ENCODE peak calls at places on chromosomes 6 and 20, in eight cellular contexts. L is uterus; K is heart right ventricle; B is HAP-1; M is aorta; X is CD8-positive, alpha-beta memory T cell; H is tibial artery; J is adrenal gland. U is an unnamed sample. For H3K27me3, the result is how much of the 10 kb centered on the place peaks cover.

GRCh38 chr6:148757944-148758343 is 11.1 kb downstream of the UST start:
- DNase-seq in M (no peak), B (no peak), X (no peak), L (no peak), K (no peak), J (no peak), H (no peak), U (no peak)

GRCh38 chr6:154632121-154632520 is 101.1 kb upstream of the SCAF8 start:
- DNase-seq in B (peak), L (no peak), M (no peak), K (no peak), H (no peak), J (no peak), X (no peak), U (no peak)

GRCh38 chr6:129567374-129567773 is 142.6 kb downstream of the ARHGAP18 start:
- DNase-seq in X (no peak), M (no peak), J (peak), L (no peak), B (peak), H (peak), K (no peak), U (peak)

GRCh38 chr20:15507151-15507550 is 1066.1 kb downstream of the KIF16B start:
- DNase-seq in M (no peak), X (no peak), J (no peak), H (no peak), B (no peak), L (no peak), K (no peak), U (no peak)

GRCh38 chr20:64131406-64131805 is 24.0 kb upstream of the NPBWR2 start:
- DNase-seq in L (no peak), B (no peak), K (no peak), H (no peak), M (peak), X (no peak), J (peak), U (no peak)

GRCh38 chr20:63686492-63687321 is 9.7 kb upstream of the TNFRSF6B start:
- DNase-seq in M (peak), X (no peak), K (peak), B (no peak), H (peak), L (peak), J (peak), U (no peak)

GRCh38 chr6:98831057-98832031 is 3.0 kb upstream of the POU3F2 start:
- DNase-seq in J (peak), M (peak), B (no peak), K (no peak), H (no peak), L (no peak), X (no peak), U (no peak)

GRCh38 chr6:18088419-18089296 is 33.8 kb downstream of the NHLRC1 start:
- DNase-seq in B (no peak), H (no peak), L (no peak), K (no peak), J (no peak), M (no peak), X (no peak), U (no peak)

GRCh38 chr6:39108041-39108839 is 6.7 kb downstream of the SAYSD1 start:
- DNase-seq in B (no peak), M (no peak), X (no peak), K (no peak), J (no peak), H (no peak), L (no peak), U (no peak)

GRCh38 chr6:143187173-143187908 is 126.7 kb downstream of the AIG1 start:
- DNase-seq in B (no peak), M (no peak), L (no peak), J (peak), K (peak), X (no peak), H (no peak), U (no peak)

GRCh38 chr6:16754864-16755263 is 6.4 kb downstream of the ATXN1 start:
- DNase-seq in K (no peak), X (no peak), H (no peak), B (no peak), M (no peak), L (no peak), J (no peak), U (no peak)

GRCh38 chr20:44646641-44647274 is 4.7 kb downstream of the ADA start:
- DNase-seq in X (no peak), H (no peak), K (no peak), L (no peak), B (no peak), J (no peak), M (no peak), U (peak)

GRCh38 chr6:148653138-148653776 is 93.6 kb upstream of the UST start:
- DNase-seq in J (no peak), M (no peak), B (no peak), L (no peak), X (no peak), K (no peak), H (no peak), U (no peak)

GRCh38 chr6:28211840-28212509 is 13.1 kb upstream of the ZSCAN9 start:
- DNase-seq in J (no peak), L (no peak), M (no peak), K (no peak), B (no peak), H (no peak), X (no peak), U (no peak)

GRCh38 chr20:23637282-23638221 is at the start of gene CST3:
- DNase-seq in J (peak), X (no peak), M (peak), B (peak), H (peak), L (peak), K (peak), U (no peak)

GRCh38 chr6:34237722-34238506 is 1.2 kb downstream of the HMGA1 start:
- DNase-seq in K (no peak), H (no peak), B (peak), M (peak), X (peak), J (no peak), L (no peak), U (peak)

GRCh38 chr20:872855-873520 is 39.5 kb downstream of the FAM110A start:
- DNase-seq in J (no peak), M (no peak), L (no peak), H (no peak), X (no peak), B (no peak), K (no peak), U (no peak)

GRCh38 chr20:35598899-35599775 is 16.5 kb upstream of the SPAG4 start:
- DNase-seq in J (no peak), X (no peak), L (no peak), K (no peak), H (no peak), M (peak), B (no peak), U (no peak)

GRCh38 chr6:112636650-112637260 is 289.6 kb downstream of the RFPL4B start:
- DNase-seq in K (no peak), B (no peak), X (no peak), M (no peak), H (no peak), L (no peak), J (no peak), U (no peak)

GRCh38 chr6:133432021-133432989 is 191.1 kb downstream of the EYA4 start:
- DNase-seq in B (no peak), H (no peak), M (no peak), K (no peak), L (no peak), X (no peak), J (no peak), U (no peak)

GRCh38 chr6:137949686-137950390 is 82.8 kb downstream of the TNFAIP3 start:
- DNase-seq in K (no peak), B (no peak), X (no peak), J (no peak), L (no peak), M (no peak), H (no peak), U (peak)

GRCh38 chr6:56758120-56758519 is 115.4 kb upstream of the DST start:
- DNase-seq in B (no peak), X (no peak), L (no peak), H (no peak), M (no peak), J (no peak), K (no peak), U (no peak)

GRCh38 chr6:131060311-131060710 is 2.7 kb downstream of the EPB41L2 start:
- DNase-seq in L (no peak), K (no peak), X (no peak), B (no peak), J (no peak), M (no peak), H (no peak), U (no peak)

GRCh38 chr6:42742116-42742894 is 3.6 kb downstream of the TBCC start:
- DNase-seq in H (no peak), X (no peak), L (no peak), B (no peak), K (no peak), J (no peak), M (peak), U (no peak)

GRCh38 chr20:47126709-47127108 is 229.8 kb downstream of the ZMYND8 start:
- DNase-seq in L (no peak), M (no peak), B (no peak), J (no peak), H (no peak), X (no peak), K (no peak), U (no peak)

GRCh38 chr6:129598244-129599187 is 111.5 kb downstream of the ARHGAP18 start:
- DNase-seq in M (no peak), K (peak), J (no peak), L (no peak), B (peak), X (no peak), H (no peak), U (no peak)

GRCh38 chr20:9506964-9507369 is 7.4 kb upstream of the LAMP5 start:
- DNase-seq in J (no peak), H (no peak), B (no peak), L (no peak), X (no peak), M (peak), K (no peak), U (no peak)

GRCh38 chr6:27873101-27874030 is 38.8 kb downstream of the OR2B2 start:
- DNase-seq in J (peak), L (no peak), X (peak), M (peak), B (no peak), H (peak), K (peak), U (peak)

GRCh38 chr6:85449388-85449817 is 480 bp upstream of the NT5E start:
- DNase-seq in H (peak), M (peak), J (no peak), K (peak), B (no peak), X (no peak), L (peak), U (peak)

GRCh38 chr20:51534764-51535386 is 7.6 kb downstream of the NFATC2 start:
- DNase-seq in M (no peak), H (no peak), J (no peak), L (no peak), B (no peak), K (no peak), X (no peak), U (no peak)

GRCh38 chr20:51955756-51956155 is 153.4 kb upstream of the SALL4 start:
- DNase-seq in H (no peak), K (no peak), J (no peak), X (no peak), B (no peak), L (no peak), M (no peak), U (no peak)

GRCh38 chr6:106765496-106765895 is 136.1 kb downstream of the QRSL1 start:
- DNase-seq in H (no peak), B (no peak), J (no peak), K (no peak), L (no peak), X (no peak), M (no peak), U (no peak)

GRCh38 chr20:9172908-9173307 is 104.0 kb downstream of the PLCB4 start:
- DNase-seq in X (no peak), L (no peak), B (no peak), M (no peak), H (no peak), K (no peak), J (no peak), U (no peak)

GRCh38 chr6:130037207-130037811 is 18.9 kb downstream of the L3MBTL3 start:
- DNase-seq in X (no peak), H (no peak), K (no peak), J (no peak), B (no peak), L (no peak), M (no peak), U (no peak)

GRCh38 chr20:62894261-62894660 is 32.0 kb downstream of the DIDO1 start:
- DNase-seq in L (no peak), K (no peak), X (no peak), J (no peak), H (no peak), M (no peak), B (no peak), U (no peak)

GRCh38 chr20:59740621-59741020 is 136.3 kb downstream of the PHACTR3 start:
- DNase-seq in B (no peak), L (no peak), K (no peak), M (peak), J (no peak), H (no peak), X (no peak), U (no peak)

DNA sequence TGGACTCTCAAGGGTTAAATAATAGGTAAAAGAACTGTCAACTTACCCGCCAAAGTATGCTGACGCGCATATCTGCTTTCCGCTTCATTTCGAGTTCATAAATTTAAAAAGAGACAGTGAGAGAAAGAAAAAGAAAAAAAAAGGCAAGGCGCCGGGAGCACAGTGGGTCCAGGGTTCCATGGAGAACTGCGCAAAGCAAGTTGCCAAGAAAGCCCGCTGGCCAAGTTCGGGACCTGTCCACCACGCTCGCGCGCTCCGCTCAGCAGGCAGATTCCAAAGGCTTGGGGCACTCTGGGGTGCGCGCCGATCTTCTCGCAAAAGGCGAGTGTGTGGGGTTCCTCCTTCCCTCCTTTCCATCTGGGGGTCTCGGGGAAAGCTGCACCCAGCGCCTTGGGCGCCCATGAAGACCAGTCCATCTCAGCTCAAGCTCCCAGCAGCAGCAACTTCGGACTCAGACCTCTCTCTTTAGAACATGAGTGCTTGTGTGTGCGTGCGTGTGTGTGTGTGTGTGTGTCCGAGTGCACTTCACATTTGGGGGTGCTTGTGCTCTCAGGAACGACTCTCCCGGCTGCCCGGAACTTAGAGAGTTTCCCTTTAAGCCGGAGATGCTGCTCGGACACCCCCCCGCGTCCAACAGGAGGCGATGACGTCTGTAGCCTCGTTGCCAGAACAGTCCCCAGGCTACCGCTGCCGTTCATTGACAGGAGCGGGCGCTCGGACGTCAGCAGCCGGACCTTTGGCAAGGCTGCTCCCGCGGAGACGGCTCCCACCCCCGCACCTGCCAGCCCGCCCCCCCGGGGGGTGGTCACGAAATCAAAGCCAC is 180.0 kb downstream of the TBXT start:
- DNase-seq in M (peak), J (peak), B (peak), X (no peak), H (peak), L (peak), K (peak), U (no peak)
- H3K4me3 ChIP-seq in M (peak), J (peak), B (peak), X (no peak), H (peak), L (peak), K (peak), U (no peak)

GRCh38 chr20:33191484-33191883 is 23.5 kb downstream of the BPIFA2 start:
- DNase-seq in B (no peak), L (no peak), X (no peak), M (no peak), K (no peak), H (no peak), J (no peak), U (no peak)

GRCh38 chr20:33187491-33187890 is 19.5 kb downstream of the BPIFA2 start:
- DNase-seq in J (no peak), B (no peak), L (no peak), X (no peak), M (no peak), K (no peak), H (no peak), U (no peak)

GRCh38 chr20:33188421-33188820 is 20.5 kb downstream of the BPIFA2 start:
- DNase-seq in L (no peak), K (no peak), X (no peak), B (no peak), H (no peak), J (no peak), M (no peak), U (no peak)

GRCh38 chr20:33192912-33193501 is 24.1 kb upstream of the BPIFA3 start:
- DNase-seq in X (no peak), M (no peak), L (no peak), B (no peak), H (no peak), J (no peak), K (no peak), U (no peak)

GRCh38 chr20:33191955-33192354 is 24.0 kb downstream of the BPIFA2 start:
- DNase-seq in H (no peak), L (no peak), B (no peak), M (no peak), X (no peak), J (no peak), K (no peak), U (no peak)
- H3K27me3 ChIP-seq in H (under half), L (under half), B (under half), M (under half), X (under half), J (under half), K (under half), U (under half)

DNA sequence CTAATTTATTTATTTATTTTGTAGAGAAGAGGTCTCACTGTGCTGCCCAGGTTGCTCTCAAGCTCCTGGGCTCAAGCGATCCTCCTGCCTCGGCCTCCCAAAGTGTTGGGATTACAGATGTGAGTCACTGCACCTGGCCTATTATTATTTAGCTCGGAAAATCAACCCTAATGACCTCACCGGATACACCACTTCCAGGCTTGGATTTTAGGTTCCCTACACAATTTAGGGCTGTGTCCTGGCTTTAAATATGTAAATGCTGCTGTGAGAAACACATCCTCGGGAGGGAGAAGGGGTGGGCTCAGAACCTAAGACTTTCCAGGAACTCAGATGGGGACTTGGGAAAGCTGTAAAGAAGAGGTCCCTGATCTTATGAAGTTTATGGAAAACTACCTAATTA is 51.0 kb upstream of the SLC32A1 start:
- DNase-seq in B (peak), X (no peak), H (no peak), L (no peak), J (no peak), K (no peak), M (no peak), U (no peak)
- H3K4me3 ChIP-seq in B (no peak), X (peak), H (no peak), L (no peak), J (no peak), K (no peak), M (no peak), U (peak)

DNA sequence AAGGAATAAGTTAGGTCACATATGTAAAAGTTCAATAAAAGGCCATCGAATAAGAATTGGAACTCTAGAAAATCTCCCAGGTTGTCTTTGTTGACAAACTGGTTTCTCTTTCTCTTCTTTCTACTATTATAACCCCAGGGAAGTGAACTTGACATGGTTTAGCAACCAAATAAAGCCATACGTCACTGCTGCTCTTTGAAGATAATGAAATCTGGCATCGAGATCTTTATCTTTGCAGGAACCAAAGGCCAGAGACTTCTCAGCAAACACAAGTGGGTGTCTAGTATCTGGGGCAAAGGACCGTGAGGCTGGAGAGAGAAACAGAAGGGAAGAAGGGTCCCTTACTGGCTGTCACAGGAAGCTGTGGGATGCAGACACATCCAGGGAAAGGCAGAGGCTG is 286.7 kb upstream of the CDYL start:
- DNase-seq in H (no peak), X (no peak), J (no peak), M (no peak), B (no peak), L (no peak), K (no peak), U (no peak)
- H3K27me3 ChIP-seq in H (under half), X (under half), J (under half), M (under half), B (under half), L (under half), K (under half), U (under half)

DNA sequence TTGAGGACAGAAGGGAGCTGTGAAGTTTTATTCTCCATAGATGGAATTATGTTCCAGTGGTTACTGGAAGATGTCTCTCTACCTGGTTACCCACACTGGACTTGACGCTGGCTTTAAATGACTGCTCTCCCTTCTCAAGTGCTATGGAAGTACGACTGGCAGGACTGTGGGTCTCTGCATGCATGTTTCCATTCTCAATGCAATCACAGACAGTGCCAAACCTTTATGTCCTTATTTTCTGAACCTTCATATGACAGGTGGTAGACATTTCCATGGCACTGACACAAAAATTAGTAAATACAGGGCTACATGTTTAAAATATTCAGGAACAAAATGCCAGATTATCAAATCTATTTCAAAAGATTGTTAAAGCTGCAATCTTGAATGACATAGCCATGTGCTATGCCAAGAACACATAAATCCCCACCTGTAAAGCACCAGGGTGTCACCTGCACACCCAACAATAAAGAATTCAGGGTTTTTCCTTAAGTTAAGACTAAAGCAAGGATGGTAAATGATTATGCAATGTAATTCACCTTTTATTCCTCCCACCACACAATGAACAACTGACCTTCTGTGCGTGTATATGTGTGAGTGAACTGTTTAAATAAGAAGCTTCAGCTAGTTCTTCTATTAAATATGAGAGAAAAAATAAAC is 153.3 kb upstream of the ENPP5 start:
- DNase-seq in H (no peak), M (no peak), X (no peak), J (no peak), B (no peak), L (no peak), K (no peak), U (no peak)
- H3K4me3 ChIP-seq in H (no peak), M (no peak), X (no peak), J (no peak), B (no peak), L (no peak), K (no peak), U (no peak)

U was measured in CD4-positive, CD25-positive, alpha-beta regulatory T cell.